ENCODE peak calls at places on chromosomes 16 and 17, in four cellular contexts. L, U, Z and B are unnamed samples.

GRCh38 chr17:17269926-17270773 is 10.9 kb downstream of the COPS3 start:
- DNase-seq in L (no peak), U (peak), Z (no peak), B (no peak)

GRCh38 chr16:57060323-57061083 is 31.9 kb upstream of the CPNE2 start:
- DNase-seq in L (no peak), U (no peak), Z (no peak), B (no peak)

GRCh38 chr17:58605470-58605869 is 86.4 kb downstream of the TEX14 start:
- DNase-seq in L (no peak), U (no peak), Z (no peak), B (no peak)

GRCh38 chr16:19636436-19637267 is 81.1 kb downstream of the VPS35L start:
- DNase-seq in L (no peak), U (no peak), Z (no peak), B (no peak)

GRCh38 chr16:86507173-86508027 is 2.9 kb upstream of the FOXF1 start:
- DNase-seq in L (no peak), U (no peak), Z (no peak), B (no peak)

GRCh38 chr16:66487580-66488235 is 60.6 kb downstream of the BEAN1 start:
- DNase-seq in L (no peak), U (no peak), Z (no peak), B (no peak)

GRCh38 chr17:75242461-75243042 is 18.9 kb downstream of the GGA3 start:
- DNase-seq in L (no peak), U (no peak), Z (no peak), B (no peak)

GRCh38 chr17:45230787-45231480 is 9.2 kb downstream of the FMNL1 start:
- DNase-seq in L (no peak), U (no peak), Z (no peak), B (no peak)

GRCh38 chr17:49168706-49169105 is 36.1 kb downstream of the B4GALNT2 start:
- DNase-seq in L (no peak), U (no peak), Z (no peak), B (no peak)

GRCh38 chr17:63914471-63914870 is 3.4 kb upstream of the CSHL1 start:
- DNase-seq in L (no peak), U (no peak), Z (no peak), B (no peak)

GRCh38 chr17:75649687-75650086 is 16.5 kb downstream of the SMIM5 start:
- DNase-seq in L (no peak), U (no peak), Z (no peak), B (no peak)

GRCh38 chr17:173064-173911 is 8.2 kb downstream of the DOC2B start:
- DNase-seq in L (no peak), U (no peak), Z (no peak), B (no peak)

GRCh38 chr16:54772400-54772799 is 158.3 kb upstream of the IRX5 start:
- DNase-seq in L (no peak), U (no peak), Z (no peak), B (no peak)

GRCh38 chr17:40304464-40304863 is 4.5 kb upstream of the RARA start:
- DNase-seq in L (no peak), U (no peak), Z (no peak), B (no peak)

GRCh38 chr17:50431219-50431618 is 5.2 kb downstream of the ACSF2 start:
- DNase-seq in L (no peak), U (no peak), Z (no peak), B (no peak)

GRCh38 chr17:65039349-65039988 is 17.1 kb downstream of the GNA13 start:
- DNase-seq in L (no peak), U (no peak), Z (no peak), B (peak)

DNA sequence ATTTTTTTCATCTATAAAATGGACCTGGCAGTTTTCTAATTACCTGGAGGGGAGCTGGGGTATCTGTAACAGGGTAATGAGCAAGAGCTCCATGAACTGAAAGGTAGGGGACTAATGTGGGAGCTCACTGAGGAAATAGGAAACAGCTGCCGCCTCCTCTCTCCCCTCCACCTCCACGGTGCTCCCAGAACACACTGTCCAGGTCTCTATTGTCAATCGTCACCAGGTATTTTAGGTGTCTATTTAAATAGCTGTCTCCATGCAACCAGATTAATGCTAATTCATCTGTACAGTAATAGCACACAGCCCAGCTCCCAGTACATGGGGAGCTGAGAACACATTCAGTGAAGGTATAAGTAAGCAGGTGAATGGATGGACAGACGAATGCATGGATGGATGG is 233.3 kb downstream of the GRIN2A start:
- DNase-seq in L (no peak), U (no peak), Z (no peak), B (no peak)
- H3K27ac ChIP-seq in L (no peak), U (no peak), Z (no peak), B (no peak)

GRCh38 chr16:49658491-49658890 is 197.4 kb downstream of the ZNF423 start:
- DNase-seq in L (no peak), U (no peak), Z (no peak), B (no peak)

GRCh38 chr16:49658066-49658465 is 197.8 kb downstream of the ZNF423 start:
- DNase-seq in L (no peak), U (no peak), Z (no peak), B (no peak)

GRCh38 chr16:49659356-49659755 is 196.6 kb downstream of the ZNF423 start:
- DNase-seq in L (no peak), U (no peak), Z (no peak), B (no peak)

GRCh38 chr16:49661465-49662187 is 194.3 kb downstream of the ZNF423 start:
- DNase-seq in L (no peak), U (no peak), Z (no peak), B (no peak)

GRCh38 chr16:49660647-49661046 is 195.3 kb downstream of the ZNF423 start:
- DNase-seq in L (no peak), U (no peak), Z (no peak), B (no peak)
- H3K27ac ChIP-seq in L (no peak), U (no peak), Z (no peak), B (no peak)

GRCh38 chr17:61394630-61395408 is 4.8 kb upstream of the TBX2 start:
- DNase-seq in L (no peak), U (no peak), Z (no peak), B (no peak)
- H3K27ac ChIP-seq in L (no peak), U (no peak), Z (no peak), B (no peak)

GRCh38 chr16:80230328-80231117 is 310.3 kb upstream of the DYNLRB2 start:
- DNase-seq in L (no peak), U (no peak), Z (no peak), B (no peak)

GRCh38 chr16:80226499-80226898 is 314.3 kb upstream of the DYNLRB2 start:
- DNase-seq in L (no peak), U (no peak), Z (no peak), B (no peak)

GRCh38 chr16:80233097-80233835 is 307.5 kb upstream of the DYNLRB2 start:
- DNase-seq in L (no peak), U (no peak), Z (no peak), B (no peak)

GRCh38 chr16:80231888-80232287 is 308.9 kb upstream of the DYNLRB2 start:
- DNase-seq in L (no peak), U (no peak), Z (no peak), B (peak)

GRCh38 chr16:80231118-80231515 is 309.7 kb upstream of the DYNLRB2 start:
- DNase-seq in L (peak), U (no peak), Z (no peak), B (peak)
- H3K27ac ChIP-seq in L (no peak), U (no peak), Z (no peak), B (peak)